ENCODE peak calls at places on chromosomes 1 and 21, in five cellular contexts. One of them, this sample, is unnamed.

GRCh38 chr1:201261771-201262547 is 21.3 kb upstream of the PKP1 start:
- DNase-seq in GM13977: no peak
- DNase-seq in GM13976: peak; percentile 10
- DNase-seq in upper lobe of right lung: no peak
- DNase-seq in PC-3: no peak
- DNase-seq in this sample: no peak

GRCh38 chr1:58041621-58042020 is 504.9 kb downstream of the OMA1 start:
- DNase-seq in GM13976: no peak
- DNase-seq in GM13977: no peak
- DNase-seq in PC-3: peak; percentile 20
- DNase-seq in upper lobe of right lung: no peak
- DNase-seq in this sample: no peak

GRCh38 chr1:21869620-21870121 is 57.6 kb downstream of the LDLRAD2 start:
- DNase-seq in PC-3: peak; percentile 99
- DNase-seq in upper lobe of right lung: peak; percentile 72
- DNase-seq in GM13976: no peak
- DNase-seq in GM13977: no peak
- DNase-seq in this sample: no peak

GRCh38 chr1:41900611-41901444 is 17.9 kb downstream of the HIVEP3 start:
- DNase-seq in upper lobe of right lung: no peak
- DNase-seq in GM13977: no peak
- DNase-seq in GM13976: no peak
- DNase-seq in PC-3: peak; percentile 92
- DNase-seq in this sample: no peak

GRCh38 chr1:110962892-110963665 is 643 bp downstream of the LRIF1 start:
- DNase-seq in GM13976: peak; percentile 50
- DNase-seq in GM13977: peak; percentile 30
- DNase-seq in PC-3: peak; percentile 61
- DNase-seq in upper lobe of right lung: peak; percentile 78
- DNase-seq in this sample: peak; percentile 56

GRCh38 chr1:33338495-33339211 is 17.8 kb upstream of the A3GALT2 start:
- DNase-seq in GM13977: no peak
- DNase-seq in PC-3: no peak
- DNase-seq in upper lobe of right lung: no peak
- DNase-seq in GM13976: no peak
- DNase-seq in this sample: no peak

GRCh38 chr1:87044840-87045239 is 130.4 kb downstream of the HS2ST1 start:
- DNase-seq in upper lobe of right lung: no peak
- DNase-seq in PC-3: no peak
- DNase-seq in GM13976: peak; percentile 10
- DNase-seq in GM13977: no peak
- DNase-seq in this sample: peak; percentile 4

GRCh38 chr1:115430717-115431116 is 92.7 kb upstream of the NGF start:
- DNase-seq in upper lobe of right lung: no peak
- DNase-seq in PC-3: peak; percentile 95
- DNase-seq in GM13977: no peak
- DNase-seq in GM13976: no peak
- DNase-seq in this sample: no peak

GRCh38 chr1:233613252-233614172 is at the start of gene KCNK1:
- DNase-seq in GM13977: peak; percentile 47
- DNase-seq in upper lobe of right lung: peak; percentile 91
- DNase-seq in PC-3: peak; percentile 96
- DNase-seq in GM13976: peak; percentile 40
- DNase-seq in this sample: peak; percentile 49

GRCh38 chr21:33586927-33587326 is 1.6 kb downstream of the DONSON start:
- DNase-seq in PC-3: no peak
- DNase-seq in GM13977: no peak
- DNase-seq in GM13976: no peak
- DNase-seq in upper lobe of right lung: no peak
- DNase-seq in this sample: no peak

GRCh38 chr21:33584455-33584854 is 4.0 kb downstream of the DONSON start:
- DNase-seq in GM13977: no peak
- DNase-seq in GM13976: no peak
- DNase-seq in upper lobe of right lung: no peak
- DNase-seq in PC-3: no peak
- DNase-seq in this sample: no peak

GRCh38 chr21:33587792-33588484 is 546 bp downstream of the DONSON start:
- DNase-seq in GM13976: peak; percentile 67
- DNase-seq in PC-3: peak; percentile 26
- DNase-seq in upper lobe of right lung: peak; percentile 71
- DNase-seq in GM13977: peak; percentile 65
- DNase-seq in this sample: peak; percentile 48

DNA sequence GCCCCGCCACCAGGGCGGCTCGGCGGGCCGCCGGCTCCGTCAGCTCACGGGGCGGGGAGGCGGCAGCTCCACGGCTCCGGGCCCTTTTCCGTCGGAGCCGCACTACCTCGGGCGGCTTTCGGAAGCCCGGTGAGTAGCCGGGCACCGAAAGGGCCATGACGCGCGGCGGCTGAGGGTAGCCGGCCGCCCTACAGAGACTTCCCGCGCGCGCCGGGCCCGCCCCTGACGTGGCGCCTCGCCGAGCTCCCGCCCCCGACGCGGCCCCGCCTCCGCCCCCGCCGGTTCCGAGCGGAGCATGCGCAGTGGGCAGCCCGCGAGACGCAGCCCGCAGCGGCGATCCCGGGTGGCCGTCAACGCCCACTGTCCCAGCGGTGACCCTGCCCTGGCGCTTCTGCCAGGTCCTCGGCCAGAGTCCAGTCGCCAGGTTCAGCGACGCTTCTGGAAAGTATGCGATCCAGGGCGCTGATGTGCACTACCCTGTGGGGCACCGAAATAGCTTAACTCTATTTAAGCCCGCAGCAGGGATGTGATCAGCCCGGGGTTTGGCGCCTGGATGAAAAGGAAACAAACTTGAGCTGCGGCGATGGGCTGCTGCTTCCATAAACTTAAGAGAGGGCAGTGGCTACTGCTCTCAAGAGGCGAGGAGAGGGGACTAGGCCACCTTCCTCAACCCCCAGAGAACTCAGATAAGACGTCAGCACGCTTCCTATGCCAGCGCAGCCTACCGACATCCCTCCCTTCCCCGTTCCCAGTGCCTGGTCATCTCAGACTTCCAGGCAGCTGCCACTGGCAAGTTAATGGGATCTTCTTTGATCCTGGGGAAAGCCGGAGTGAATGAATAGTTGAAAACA is at the start of gene DONSON:
- DNase-seq in PC-3: peak; percentile 87
- DNase-seq in GM13976: peak; percentile 99
- DNase-seq in GM13977: peak; percentile 97
- DNase-seq in upper lobe of right lung: peak; percentile 95
- DNase-seq in this sample: peak; percentile 99
- TF ChIP-seq CTCF in PC-3: no peak
- TF ChIP-seq CTCF in GM13976: no peak
- TF ChIP-seq CTCF in GM13977: no peak
- TF ChIP-seq CTCF in upper lobe of right lung: no peak
- TF ChIP-seq CTCF in this sample: no peak

GRCh38 chr1:185654952-185655314 is 79.3 kb upstream of the HMCN1 start:
- DNase-seq in GM13977: no peak
- DNase-seq in upper lobe of right lung: no peak
- DNase-seq in PC-3: no peak
- DNase-seq in GM13976: no peak
- DNase-seq in this sample: no peak

GRCh38 chr1:185654199-185654951 is 79.8 kb upstream of the HMCN1 start:
- DNase-seq in GM13977: no peak
- DNase-seq in GM13976: no peak
- DNase-seq in upper lobe of right lung: no peak
- DNase-seq in PC-3: no peak
- DNase-seq in this sample: no peak

GRCh38 chr1:185650602-185651230 is 83.5 kb upstream of the HMCN1 start:
- DNase-seq in GM13976: no peak
- DNase-seq in PC-3: no peak
- DNase-seq in upper lobe of right lung: no peak
- DNase-seq in GM13977: no peak
- DNase-seq in this sample: no peak

GRCh38 chr1:185653615-185654014 is 80.6 kb upstream of the HMCN1 start:
- DNase-seq in GM13977: no peak
- DNase-seq in GM13976: no peak
- DNase-seq in upper lobe of right lung: no peak
- DNase-seq in PC-3: no peak
- DNase-seq in this sample: no peak

DNA sequence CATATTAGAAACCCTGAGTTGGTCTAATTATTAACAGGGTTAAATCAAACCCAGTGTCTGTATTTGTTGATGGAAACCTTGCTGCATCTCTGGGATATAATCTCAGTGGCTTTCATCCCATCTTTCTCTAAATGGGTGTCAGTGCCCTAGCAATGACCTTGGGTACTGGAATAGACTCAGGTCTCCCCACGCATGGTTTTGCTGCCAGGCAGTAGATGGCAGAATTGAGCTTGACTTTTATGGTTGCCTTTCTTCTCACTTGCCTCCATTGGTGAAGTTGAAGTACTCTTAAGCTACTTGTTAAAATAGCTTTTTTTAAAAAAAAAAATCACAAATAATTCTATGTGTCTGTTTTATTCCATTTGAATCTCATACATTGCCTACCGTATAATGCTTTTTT is 81.8 kb upstream of the HMCN1 start:
- DNase-seq in PC-3: peak; percentile 13
- DNase-seq in upper lobe of right lung: no peak
- DNase-seq in GM13976: no peak
- DNase-seq in GM13977: no peak
- DNase-seq in this sample: no peak
- TF ChIP-seq CTCF in PC-3: peak; percentile 49
- TF ChIP-seq CTCF in upper lobe of right lung: peak; percentile 24
- TF ChIP-seq CTCF in GM13976: peak; percentile 30
- TF ChIP-seq CTCF in GM13977: peak; percentile 26
- TF ChIP-seq CTCF in this sample: peak; percentile 23

GRCh38 chr1:50750021-50750619 is 209.9 kb downstream of the FAF1 start:
- DNase-seq in PC-3: peak; percentile 51
- DNase-seq in GM13977: no peak
- DNase-seq in upper lobe of right lung: no peak
- DNase-seq in GM13976: no peak
- DNase-seq in this sample: no peak
- TF ChIP-seq CTCF in PC-3: peak; percentile 71
- TF ChIP-seq CTCF in GM13977: peak; percentile 23
- TF ChIP-seq CTCF in upper lobe of right lung: peak; percentile 43
- TF ChIP-seq CTCF in GM13976: peak; percentile 5
- TF ChIP-seq CTCF in this sample: peak; percentile 15

GRCh38 chr1:197995408-197996258 is 78.5 kb downstream of the LHX9 start:
- DNase-seq in GM13976: no peak
- DNase-seq in PC-3: peak; percentile 31
- DNase-seq in upper lobe of right lung: no peak
- DNase-seq in GM13977: no peak
- DNase-seq in this sample: no peak

GRCh38 chr1:198001776-198002408 is 84.7 kb downstream of the LHX9 start:
- DNase-seq in upper lobe of right lung: no peak
- DNase-seq in GM13976: no peak
- DNase-seq in GM13977: no peak
- DNase-seq in PC-3: no peak
- DNase-seq in this sample: no peak

GRCh38 chr1:198003468-198003867 is 86.3 kb downstream of the LHX9 start:
- DNase-seq in upper lobe of right lung: no peak
- DNase-seq in GM13977: no peak
- DNase-seq in PC-3: no peak
- DNase-seq in GM13976: no peak
- DNase-seq in this sample: no peak

GRCh38 chr1:197994907-197995407 is 77.8 kb downstream of the LHX9 start:
- DNase-seq in GM13977: no peak
- DNase-seq in GM13976: no peak
- DNase-seq in upper lobe of right lung: no peak
- DNase-seq in PC-3: no peak
- DNase-seq in this sample: no peak

GRCh38 chr1:197998110-197998509 is 80.9 kb downstream of the LHX9 start:
- DNase-seq in PC-3: no peak
- DNase-seq in GM13977: no peak
- DNase-seq in upper lobe of right lung: no peak
- DNase-seq in GM13976: no peak
- DNase-seq in this sample: no peak
- TF ChIP-seq CTCF in PC-3: no peak
- TF ChIP-seq CTCF in GM13977: no peak
- TF ChIP-seq CTCF in upper lobe of right lung: no peak
- TF ChIP-seq CTCF in GM13976: no peak
- TF ChIP-seq CTCF in this sample: no peak

GRCh38 chr1:150514260-150514659 is 1.3 kb upstream of the FALEC start:
- DNase-seq in PC-3: no peak
- DNase-seq in GM13976: no peak
- DNase-seq in upper lobe of right lung: no peak
- DNase-seq in GM13977: no peak
- DNase-seq in this sample: no peak

GRCh38 chr1:150516050-150516591 is 569 bp downstream of the FALEC start:
- DNase-seq in GM13977: no peak
- DNase-seq in PC-3: peak; percentile 24
- DNase-seq in upper lobe of right lung: no peak
- DNase-seq in GM13976: no peak
- DNase-seq in this sample: no peak

GRCh38 chr1:150514913-150515327 is 632 bp upstream of the FALEC start:
- DNase-seq in GM13977: no peak
- DNase-seq in PC-3: no peak
- DNase-seq in upper lobe of right lung: no peak
- DNase-seq in GM13976: no peak
- DNase-seq in this sample: no peak

GRCh38 chr1:150515328-150516049 is at the start of gene FALEC:
- DNase-seq in upper lobe of right lung: peak; percentile 99
- DNase-seq in GM13977: peak; percentile 97
- DNase-seq in GM13976: peak; percentile 99
- DNase-seq in PC-3: peak; percentile 99
- DNase-seq in this sample: peak; percentile 99

DNA sequence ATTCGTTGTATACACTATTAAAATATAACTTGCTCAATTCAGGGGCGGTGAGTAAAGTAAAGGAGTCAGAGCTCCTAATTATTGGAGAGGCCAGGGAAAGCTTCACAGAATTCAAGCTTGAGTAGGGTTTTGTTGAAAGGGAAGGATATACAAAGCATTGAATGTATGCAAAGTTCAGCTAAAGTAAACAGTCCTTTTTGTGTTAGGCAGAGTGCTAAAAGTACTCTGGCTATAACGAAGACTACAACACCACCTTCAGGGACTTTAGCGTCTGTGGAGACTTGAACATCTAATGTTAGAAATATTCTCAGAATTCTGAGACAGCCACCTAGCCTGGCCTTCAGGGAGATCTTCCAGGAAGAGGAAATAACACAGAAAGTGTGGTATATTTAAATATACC is 1.1 kb downstream of the FALEC start:
- DNase-seq in GM13977: peak; percentile 48
- DNase-seq in upper lobe of right lung: no peak
- DNase-seq in GM13976: peak; percentile 52
- DNase-seq in PC-3: no peak
- DNase-seq in this sample: peak; percentile 46
- TF ChIP-seq CTCF in GM13977: peak; percentile 41
- TF ChIP-seq CTCF in upper lobe of right lung: no peak
- TF ChIP-seq CTCF in GM13976: peak; percentile 41
- TF ChIP-seq CTCF in PC-3: no peak
- TF ChIP-seq CTCF in this sample: peak; percentile 45